ENCODE peak calls at places on chromosomes 3 and 15, in five cellular contexts. W, Q, R, S and X are unnamed samples.

GRCh38 chr3:86029590-86029989 is 961.4 kb downstream of the VGLL3 start:
- DNase-seq in W (no peak), Q (no peak), R (no peak), S (no peak), X (no peak)

GRCh38 chr15:54566654-54567053 is 588.4 kb downstream of the UNC13C start:
- DNase-seq in W (no peak), Q (no peak), R (peak), S (no peak), X (no peak)

GRCh38 chr15:77010312-77010686 is 15.4 kb downstream of the PSTPIP1 start:
- DNase-seq in W (no peak), Q (no peak), R (no peak), S (no peak), X (no peak)

GRCh38 chr3:77524467-77524866 is 484.6 kb downstream of the ROBO2 start:
- DNase-seq in W (no peak), Q (no peak), R (peak), S (no peak), X (no peak)

GRCh38 chr3:189513281-189514151 is 117.7 kb upstream of the TP63 start:
- DNase-seq in W (peak), Q (no peak), R (no peak), S (no peak), X (no peak)

GRCh38 chr3:106963446-106963845 is 413.8 kb upstream of the CCDC54 start:
- DNase-seq in W (no peak), Q (no peak), R (no peak), S (no peak), X (no peak)

GRCh38 chr3:187689984-187690383 is 12.4 kb downstream of the RTP2 start:
- DNase-seq in W (no peak), Q (no peak), R (no peak), S (no peak), X (no peak)

GRCh38 chr15:70437882-70438331 is 325.5 kb downstream of the UACA start:
- DNase-seq in W (no peak), Q (no peak), R (no peak), S (no peak), X (no peak)

GRCh38 chr3:158097141-158097540 is 9.1 kb downstream of the SHOX2 start:
- DNase-seq in W (no peak), Q (no peak), R (no peak), S (no peak), X (no peak)

GRCh38 chr3:18423401-18424212 is 1.5 kb downstream of the SATB1 start:
- DNase-seq in W (peak), Q (no peak), R (peak), S (peak), X (no peak)

GRCh38 chr3:49601358-49602048 is 47.2 kb downstream of the BSN start:
- DNase-seq in W (no peak), Q (no peak), R (peak), S (no peak), X (no peak)

GRCh38 chr3:140050977-140051957 is 116.3 kb downstream of the CLSTN2 start:
- DNase-seq in W (peak), Q (no peak), R (peak), S (no peak), X (no peak)

GRCh38 chr3:139514741-139515140 is 24.8 kb downstream of the RBP1 start:
- DNase-seq in W (no peak), Q (no peak), R (no peak), S (no peak), X (no peak)

GRCh38 chr3:104149154-104149553 is 1217.6 kb upstream of the ALCAM start:
- DNase-seq in W (no peak), Q (no peak), R (no peak), S (no peak), X (no peak)

GRCh38 chr3:178353292-178353814 is 182.9 kb upstream of the KCNMB2 start:
- DNase-seq in W (no peak), Q (no peak), R (peak), S (no peak), X (no peak)

GRCh38 chr3:190384241-190384863 is 3.6 kb upstream of the CLDN16 start:
- DNase-seq in W (peak), Q (no peak), R (peak), S (no peak), X (no peak)

GRCh38 chr3:150078983-150079739 is 108.5 kb upstream of the PFN2 start:
- DNase-seq in W (no peak), Q (no peak), R (no peak), S (no peak), X (no peak)

GRCh38 chr3:59464187-59464586 is 414.4 kb upstream of the CFAP20DC start:
- DNase-seq in W (no peak), Q (no peak), R (no peak), S (no peak), X (no peak)

GRCh38 chr3:142279965-142280590 is 54.7 kb upstream of the GK5 start:
- DNase-seq in W (peak), Q (no peak), R (peak), S (no peak), X (no peak)

GRCh38 chr3:112351036-112351435 is 18.1 kb downstream of the CD200 start:
- DNase-seq in W (no peak), Q (no peak), R (no peak), S (no peak), X (no peak)

GRCh38 chr3:27565201-27565827 is 81.1 kb upstream of the SLC4A7 start:
- DNase-seq in W (no peak), Q (no peak), R (no peak), S (no peak), X (no peak)

GRCh38 chr3:52831500-52832301 is 1.2 kb upstream of the ITIH4 start:
- DNase-seq in W (no peak), Q (no peak), R (peak), S (no peak), X (no peak)

GRCh38 chr15:60315878-60316277 is 81.9 kb downstream of the ANXA2 start:
- DNase-seq in W (no peak), Q (no peak), R (no peak), S (no peak), X (no peak)

GRCh38 chr15:63593705-63594671 is 3.2 kb upstream of the FBXL22 start:
- DNase-seq in W (no peak), Q (peak), R (no peak), S (no peak), X (peak)

GRCh38 chr3:81871358-81872152 is 110.1 kb upstream of the GBE1 start:
- DNase-seq in W (no peak), Q (no peak), R (no peak), S (no peak), X (no peak)